ENCODE peak calls at places on chromosome X, in four cellular contexts. C is RWPE1; H is activated CD8-positive, alpha-beta T cell treated with anti-CD3 and anti-CD28 coated beads for 36 hours; B is AG09309. K is an unnamed sample.
A peak's percentile ranks its signal among the peaks of the same experiment; 100 is the strongest.

GRCh38 chrX:84469226-84469625 is 33.0 kb downstream of the HDX start:
- DNase-seq in C (no peak), H (no peak), B (no peak), K (no peak)

GRCh38 chrX:47179221-47179927 is 14.3 kb upstream of the UBA1 start:
- DNase-seq in C (no peak), H (no peak), B (no peak), K (peak; percentile 59)

GRCh38 chrX:133921764-133922389 is 63.5 kb downstream of the GPC3 start:
- DNase-seq in C (peak; percentile 1), H (peak; percentile 45), B (no peak), K (peak; percentile 13)

GRCh38 chrX:15204130-15204751 is 65.6 kb downstream of the ASB9 start:
- DNase-seq in C (no peak), H (no peak), B (no peak), K (no peak)

GRCh38 chrX:3678287-3678686 is 35.2 kb downstream of the PRKX start:
- DNase-seq in C (no peak), H (no peak), B (no peak), K (no peak)

GRCh38 chrX:41984628-41985027 is 61.3 kb upstream of the CASK start:
- DNase-seq in C (peak; percentile 56), H (no peak), B (peak; percentile 1), K (peak; percentile 60)

GRCh38 chrX:123454712-123455431 is 270.8 kb downstream of the GRIA3 start:
- DNase-seq in C (no peak), H (no peak), B (no peak), K (no peak)

GRCh38 chrX:149903889-149904748 is 23.1 kb downstream of the MAGEA8 start:
- DNase-seq in C (no peak), H (no peak), B (no peak), K (peak; percentile 0)

GRCh38 chrX:39309721-39310152 is 508.5 kb downstream of the MID1IP1 start:
- DNase-seq in C (no peak), H (peak; percentile 70), B (no peak), K (peak; percentile 1)

GRCh38 chrX:117291760-117292159 is 824.9 kb downstream of the KLHL13 start:
- DNase-seq in C (no peak), H (no peak), B (no peak), K (no peak)

GRCh38 chrX:133543654-133544053 is 128.4 kb upstream of the GPC4 start:
- DNase-seq in C (no peak), H (no peak), B (no peak), K (peak; percentile 47)

GRCh38 chrX:140440891-140441290 is 64.0 kb downstream of the SOX3 start:
- DNase-seq in C (no peak), H (no peak), B (no peak), K (no peak)

GRCh38 chrX:114584434-114584943 is 603 bp downstream of the HTR2C start:
- DNase-seq in C (no peak), H (no peak), B (no peak), K (no peak)

GRCh38 chrX:109890910-109891502 is 111.9 kb upstream of the TMEM164 start:
- DNase-seq in C (peak; percentile 41), H (peak; percentile 59), B (peak; percentile 10), K (no peak)

GRCh38 chrX:53047228-53047627 is 1.4 kb upstream of the GPR173 start:
- DNase-seq in C (no peak), H (no peak), B (no peak), K (no peak)

GRCh38 chrX:105882581-105883275 is 60.4 kb downstream of the NRK start:
- DNase-seq in C (no peak), H (no peak), B (no peak), K (no peak)

GRCh38 chrX:80432863-80433262 is 12.6 kb downstream of the TENT5D start:
- DNase-seq in C (no peak), H (no peak), B (no peak), K (no peak)

GRCh38 chrX:80431502-80431832 is 11.2 kb downstream of the TENT5D start:
- DNase-seq in C (no peak), H (no peak), B (no peak), K (no peak)

GRCh38 chrX:80432441-80432840 is 12.2 kb downstream of the TENT5D start:
- DNase-seq in C (no peak), H (no peak), B (no peak), K (no peak)

DNA sequence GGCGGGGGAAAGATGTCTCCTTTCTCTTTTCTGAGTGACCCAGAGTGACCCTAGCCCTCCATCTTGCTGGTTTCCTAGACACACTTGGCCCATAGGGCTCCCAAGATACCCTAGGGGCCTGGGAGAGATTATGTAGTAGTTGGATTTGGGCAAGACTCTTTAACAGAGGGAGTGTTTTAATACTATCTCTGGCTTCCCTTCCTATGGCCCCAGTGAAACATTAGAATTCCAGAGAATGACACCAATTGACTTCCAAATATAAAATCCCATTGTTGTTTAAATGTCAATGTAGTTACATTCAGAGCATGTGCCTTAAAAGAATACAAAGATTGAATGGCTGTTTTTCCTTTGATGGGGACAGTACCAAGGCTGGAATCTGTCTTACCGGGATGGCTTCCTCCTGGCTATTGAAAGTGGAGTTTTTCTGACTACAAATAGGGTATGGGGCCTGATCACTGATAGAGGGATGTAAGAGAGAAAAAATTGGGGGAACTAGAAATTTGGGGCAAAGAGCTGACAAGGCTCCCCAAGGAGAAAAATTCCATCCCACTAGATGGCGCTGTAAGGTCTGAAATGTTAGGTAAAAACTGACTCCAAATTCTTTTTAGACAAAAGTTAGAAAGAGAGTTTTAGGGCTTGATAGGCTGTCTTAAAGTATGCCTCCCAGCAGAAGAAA is 10.7 kb downstream of the TENT5D start:
- DNase-seq in C (no peak), H (peak; percentile 11), B (no peak), K (no peak)
- TF ChIP-seq CTCF in C (no peak), H (no peak), B (peak; percentile 15), K (peak; percentile 13)

GRCh38 chrX:152821145-152821765 is 9.3 kb downstream of the CETN2 start:
- DNase-seq in C (peak; percentile 26), H (peak; percentile 32), B (no peak), K (no peak)
- TF ChIP-seq CTCF in C (peak; percentile 47), H (peak; percentile 40), B (peak; percentile 61), K (peak; percentile 67)

DNA sequence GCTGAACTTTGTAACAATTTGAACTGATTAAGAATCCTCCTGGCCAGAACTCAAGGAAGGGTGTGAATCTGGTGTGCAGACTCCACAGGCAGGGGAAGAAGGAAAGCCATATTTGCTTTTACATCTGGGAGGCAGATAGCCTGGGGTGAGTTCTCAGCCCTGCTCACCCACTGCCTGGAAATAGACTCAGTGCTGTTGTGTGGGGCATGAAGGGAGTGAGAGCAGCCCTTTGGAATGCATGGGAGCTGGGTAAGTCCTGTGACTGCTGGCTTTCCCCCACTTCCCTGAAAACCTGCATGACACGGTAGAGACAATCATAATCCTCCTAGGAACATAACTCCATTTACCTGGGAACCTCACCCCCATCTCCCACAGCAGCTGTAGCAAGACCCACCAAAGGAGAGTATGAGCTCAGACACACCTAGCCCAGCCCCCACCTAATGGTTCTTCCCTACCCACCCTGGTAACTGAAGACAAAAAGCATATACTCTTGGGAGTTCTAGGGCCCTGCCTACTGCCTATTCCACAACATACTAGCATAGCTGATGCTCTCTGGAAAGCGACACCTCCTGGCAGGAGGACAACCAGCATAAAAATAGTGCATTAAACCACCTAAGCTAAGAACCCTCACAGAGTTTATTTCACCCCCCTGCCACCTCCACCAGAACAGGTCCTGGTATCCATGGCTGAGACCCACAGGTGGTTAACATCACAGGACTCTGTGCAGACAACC is 59.3 kb upstream of the UBQLN2 start:
- DNase-seq in C (peak; percentile 16), H (no peak), B (no peak), K (peak; percentile 77)
- TF ChIP-seq CTCF in C (no peak), H (no peak), B (no peak), K (peak; percentile 52)

DNA sequence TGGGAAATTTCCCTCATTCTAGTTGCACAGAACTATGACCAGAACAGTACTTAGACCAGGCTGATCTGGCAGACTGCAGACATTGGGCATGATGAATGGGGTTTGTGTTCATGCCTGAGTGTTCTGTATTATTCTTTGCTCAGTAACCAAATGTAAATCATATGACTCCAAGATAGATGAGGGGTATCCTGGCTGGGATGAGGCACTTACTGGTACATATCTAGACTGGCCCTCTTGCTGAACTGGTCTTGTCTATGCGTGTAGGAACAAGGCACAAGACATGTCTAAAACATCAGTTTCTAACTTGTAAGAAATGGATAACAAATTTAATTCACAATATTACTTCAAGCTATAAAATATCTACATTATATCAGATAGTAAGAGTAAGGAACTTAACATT is 50.3 kb upstream of the GEMIN8 start:
- DNase-seq in C (no peak), H (no peak), B (no peak), K (peak; percentile 23)
- TF ChIP-seq CTCF in C (no peak), H (no peak), B (no peak), K (no peak)

GRCh38 chrX:154019061-154019621 is 561 bp downstream of the IRAK1 start:
- DNase-seq in C (no peak), H (peak; percentile 31), B (no peak), K (no peak)

GRCh38 chrX:154018518-154019060 is 1.1 kb downstream of the IRAK1 start:
- DNase-seq in C (no peak), H (no peak), B (no peak), K (no peak)

GRCh38 chrX:154020500-154021115 is 906 bp upstream of the IRAK1 start:
- DNase-seq in C (no peak), H (peak; percentile 31), B (no peak), K (no peak)

GRCh38 chrX:154021131-154021611 is 1.5 kb upstream of the IRAK1 start:
- DNase-seq in C (no peak), H (peak; percentile 47), B (peak; percentile 20), K (no peak)

GRCh38 chrX:154019633-154020499 is at the start of gene IRAK1:
- DNase-seq in C (peak; percentile 62), H (peak; percentile 51), B (no peak), K (no peak)
- TF ChIP-seq CTCF in C (no peak), H (no peak), B (no peak), K (no peak)

GRCh38 chrX:31153475-31154047 is 81.7 kb upstream of the FTHL17 start:
- DNase-seq in C (no peak), H (no peak), B (no peak), K (no peak)
- TF ChIP-seq CTCF in C (no peak), H (no peak), B (no peak), K (no peak)

DNA sequence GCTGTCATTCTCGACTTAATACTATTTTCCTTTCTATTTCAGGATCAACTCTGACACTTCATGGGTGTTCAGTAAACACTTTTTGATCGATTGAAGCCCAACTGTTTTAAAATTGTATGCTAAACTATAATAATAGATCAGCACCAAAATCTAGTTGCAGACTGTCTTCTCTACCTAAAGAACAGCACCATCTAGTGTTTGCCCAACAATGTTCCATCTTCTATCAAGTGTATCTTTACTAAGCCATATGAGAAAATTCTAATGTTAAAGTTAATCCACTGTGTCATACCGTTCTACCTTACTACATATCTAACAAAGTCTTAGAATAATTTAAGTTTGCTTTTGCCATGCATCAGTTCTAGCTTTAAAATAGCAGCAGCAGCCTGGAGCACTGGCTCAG is 113.0 kb upstream of the PRDX4 start:
- DNase-seq in C (peak; percentile 1), H (no peak), B (peak; percentile 7), K (no peak)
- TF ChIP-seq CTCF in C (peak; percentile 32), H (peak; percentile 25), B (peak; percentile 44), K (peak; percentile 68)

GRCh38 chrX:99305573-99305972 is 1104.5 kb downstream of the PCDH19 start:
- DNase-seq in C (no peak), H (no peak), B (no peak), K (no peak)

GRCh38 chrX:99301990-99302389 is 1108.1 kb downstream of the PCDH19 start:
- DNase-seq in C (no peak), H (no peak), B (no peak), K (no peak)
- TF ChIP-seq CTCF in C (peak; percentile 16), H (no peak), B (peak; percentile 21), K (peak; percentile 41)